ENCODE peak calls at places on chromosomes 11 and 22, in four cellular contexts. K is fibroblast of villous mesenchyme, E is mesendoderm, W is SJSA1. O is an unnamed sample.

GRCh38 chr11:118607401-118608267 is at the start of gene PHLDB1:
- DNase-seq in K (peak; percentile 81), E (peak; percentile 54), W (peak; percentile 75), O (peak; percentile 92)

GRCh38 chr11:27242591-27242990 is 120.4 kb downstream of the CCDC34 start:
- DNase-seq in K (peak; percentile 7), E (peak; percentile 82), W (peak; percentile 92), O (no peak)

GRCh38 chr22:22818861-22819855 is 68.5 kb upstream of the IGLL5 start:
- DNase-seq in K (no peak), E (no peak), W (no peak), O (no peak)

GRCh38 chr11:32113200-32113599 is 22.3 kb downstream of the RCN1 start:
- DNase-seq in K (peak; percentile 65), E (no peak), W (no peak), O (no peak)

GRCh38 chr22:39287076-39287743 is 32.2 kb downstream of the RPL3 start:
- DNase-seq in K (peak; percentile 77), E (no peak), W (no peak), O (no peak)

GRCh38 chr22:19801340-19802000 is 40.9 kb downstream of the TBX1 start:
- DNase-seq in K (no peak), E (no peak), W (no peak), O (no peak)

GRCh38 chr22:29078036-29078868 is 5.4 kb downstream of the KREMEN1 start:
- DNase-seq in K (no peak), E (no peak), W (no peak), O (no peak)

GRCh38 chr11:46696212-46696558 is 4.2 kb downstream of the ARHGAP1 start:
- DNase-seq in K (no peak), E (no peak), W (no peak), O (no peak)

GRCh38 chr11:60059052-60059451 is 2.6 kb downstream of the MS4A3 start:
- DNase-seq in K (no peak), E (no peak), W (no peak), O (no peak)

GRCh38 chr11:5367461-5368074 is 16.0 kb upstream of the OR51M1 start:
- DNase-seq in K (peak; percentile 69), E (no peak), W (no peak), O (no peak)

GRCh38 chr11:8224161-8224591 is 39.5 kb downstream of the LMO1 start:
- DNase-seq in K (no peak), E (no peak), W (no peak), O (no peak)

GRCh38 chr11:134224710-134225662 is 515 bp downstream of the VPS26B start:
- DNase-seq in K (peak; percentile 35), E (peak; percentile 38), W (peak; percentile 20), O (peak; percentile 80)

GRCh38 chr11:128563942-128564641 is 23.3 kb downstream of the ETS1 start:
- DNase-seq in K (no peak), E (peak; percentile 64), W (no peak), O (no peak)

GRCh38 chr11:11155962-11156815 is 196.9 kb downstream of the CSNK2A3 start:
- DNase-seq in K (no peak), E (peak; percentile 75), W (no peak), O (no peak)

DNA sequence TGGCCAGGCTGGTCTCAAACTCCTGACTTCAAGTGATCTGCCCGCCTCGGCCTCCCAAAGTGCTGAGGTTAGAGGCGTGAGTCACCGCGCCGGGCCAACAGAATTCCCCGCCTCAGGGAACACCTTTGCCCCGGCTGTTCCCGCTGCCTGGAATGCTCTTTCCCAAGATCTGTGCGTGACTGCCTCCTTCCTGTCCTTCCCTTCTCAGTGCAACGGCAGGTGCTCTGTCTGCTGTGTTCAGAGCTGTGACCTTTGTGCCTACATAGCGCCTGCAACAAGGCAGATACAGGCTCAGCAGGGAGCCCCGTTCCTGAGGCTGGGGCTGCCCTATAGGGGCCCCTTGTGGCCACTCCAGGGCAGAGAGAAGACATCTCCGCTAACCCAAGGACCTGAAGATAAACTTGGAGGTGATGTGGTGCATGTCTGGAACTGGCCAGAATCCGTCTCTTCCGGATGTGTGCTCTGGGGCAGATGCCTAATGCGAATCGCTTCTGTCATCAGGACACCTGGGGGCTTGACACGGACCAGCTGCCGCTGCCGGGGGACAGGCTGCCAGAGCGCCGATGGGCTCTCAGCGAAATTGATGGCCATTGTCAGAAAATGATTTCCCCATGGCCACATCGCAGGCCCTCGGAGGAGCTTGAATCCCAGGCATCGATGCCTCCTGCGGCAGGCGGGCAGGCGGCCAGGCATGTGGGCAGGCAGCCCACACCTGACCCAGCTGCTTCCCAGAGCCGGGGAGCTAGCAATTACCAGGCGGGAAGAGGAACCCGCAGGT is 43.5 kb upstream of the TCF20 start:
- DNase-seq in K (peak; percentile 16), E (peak; percentile 94), W (peak; percentile 7), O (no peak)
- H3K4me3 ChIP-seq in K (no peak overlapping the region), E (no peak overlapping the region), W (no peak overlapping the region), O (no peak overlapping the region)

DNA sequence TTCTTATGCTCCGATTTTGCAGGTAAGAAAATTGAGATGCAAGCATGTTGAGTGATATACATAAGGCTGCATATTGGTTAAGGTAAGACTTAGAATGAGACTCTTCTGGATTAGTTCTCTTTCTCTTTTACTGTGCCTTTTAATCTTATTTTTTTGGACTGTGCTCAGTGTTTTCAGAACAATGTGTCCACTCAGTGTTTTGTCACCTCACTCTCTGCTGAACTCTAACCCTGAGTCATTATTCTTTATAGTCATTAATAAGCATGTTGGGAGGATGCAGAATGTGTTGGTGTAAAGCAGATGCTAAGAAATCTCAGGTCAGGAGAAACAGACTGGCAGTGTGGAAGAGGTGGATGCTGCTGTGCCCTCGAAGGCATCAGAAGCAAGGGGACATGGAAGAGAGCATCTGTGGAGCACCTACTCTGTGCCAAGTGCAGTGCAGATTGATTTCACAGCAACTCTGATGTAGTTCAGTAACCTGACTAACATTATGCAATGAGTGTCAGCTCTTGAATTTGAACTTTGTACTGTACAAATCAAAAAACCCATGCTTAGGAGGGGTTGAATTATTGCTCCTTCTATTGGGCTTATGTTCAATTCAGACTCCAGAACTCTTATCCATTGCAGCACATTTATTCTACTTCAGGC is 80.7 kb upstream of the LARGE1 start:
- DNase-seq in K (no peak), E (no peak), W (no peak), O (no peak)
- H3K4me3 ChIP-seq in K (no peak overlapping the region), E (no peak overlapping the region), W (no peak overlapping the region), O (no peak overlapping the region)

DNA sequence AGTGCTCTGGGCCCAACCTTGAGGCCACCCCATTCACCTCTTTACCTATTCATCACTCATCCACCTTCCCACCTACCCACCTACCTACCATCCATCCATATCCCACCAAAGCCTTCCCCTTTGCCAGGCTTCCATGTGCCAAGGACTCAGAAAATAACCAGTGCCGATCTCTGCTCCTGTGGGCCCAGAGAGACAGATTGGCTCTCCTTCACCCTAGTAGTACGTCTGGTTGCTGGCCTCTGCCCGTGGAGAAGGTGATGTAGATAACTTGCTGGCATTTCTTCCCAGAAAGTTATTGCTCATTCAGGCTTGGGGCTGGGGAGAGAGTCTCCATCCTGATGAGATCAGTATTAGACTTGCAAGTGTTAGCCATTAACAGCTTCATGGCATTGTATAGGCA is 45.2 kb downstream of the NEU3 start:
- DNase-seq in K (no peak), E (no peak), W (no peak), O (no peak)
- H3K4me3 ChIP-seq in K (no peak overlapping the region), E (no peak overlapping the region), W (no peak overlapping the region), O (no peak overlapping the region)

GRCh38 chr11:1637628-1638027 is 8.1 kb downstream of the KRTAP5-5 start:
- DNase-seq in K (no peak), E (no peak), W (no peak), O (no peak)

GRCh38 chr11:1638344-1638743 is 8.8 kb downstream of the KRTAP5-5 start:
- DNase-seq in K (no peak), E (no peak), W (no peak), O (no peak)

GRCh38 chr11:1639666-1640065 is 10.1 kb downstream of the KRTAP5-5 start:
- DNase-seq in K (no peak), E (no peak), W (no peak), O (no peak)

GRCh38 chr11:1640076-1640946 is 10.7 kb downstream of the KRTAP5-5 start:
- DNase-seq in K (no peak), E (peak; percentile 74), W (no peak), O (no peak)

GRCh38 chr11:1639102-1639620 is 9.6 kb downstream of the KRTAP5-5 start:
- DNase-seq in K (no peak), E (no peak), W (no peak), O (no peak)
- H3K4me3 ChIP-seq in K (no peak overlapping the region), E (no peak overlapping the region), W (no peak overlapping the region), O (no peak overlapping the region)

GRCh38 chr11:13596601-13597000 is 71.9 kb upstream of the FAR1 start:
- DNase-seq in K (no peak), E (no peak), W (no peak), O (no peak)

GRCh38 chr11:13595166-13595565 is 73.3 kb upstream of the FAR1 start:
- DNase-seq in K (no peak), E (no peak), W (no peak), O (no peak)

DNA sequence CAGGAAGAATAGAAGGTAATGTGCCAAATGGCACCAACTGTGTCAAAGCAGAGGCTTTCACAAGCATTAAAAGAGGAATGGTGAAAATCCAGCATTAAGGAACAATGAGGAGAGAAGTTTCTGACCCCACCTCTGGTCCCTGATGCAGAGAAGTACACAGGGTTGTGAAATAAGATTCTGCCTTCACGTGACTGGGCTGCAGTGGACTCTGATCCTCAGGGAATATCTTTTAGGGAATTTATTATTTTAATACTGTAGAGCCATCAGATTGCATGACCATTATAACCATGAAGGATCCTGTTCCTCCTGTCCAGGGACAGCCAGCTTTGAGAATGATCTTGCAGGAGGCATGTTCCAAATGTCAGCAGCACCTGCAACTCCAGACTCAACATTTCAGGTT is 74.4 kb upstream of the FAR1 start:
- DNase-seq in K (no peak), E (no peak), W (no peak), O (no peak)
- H3K4me3 ChIP-seq in K (no peak overlapping the region), E (no peak overlapping the region), W (no peak overlapping the region), O (no peak overlapping the region)

GRCh38 chr11:1507381-1508140 is 21.0 kb upstream of the MOB2 start:
- DNase-seq in K (no peak), E (no peak), W (no peak), O (no peak)
- H3K4me3 ChIP-seq in K (no peak overlapping the region), E (no peak overlapping the region), W (no peak overlapping the region), O (peak overlapping the region; percentile 37)

GRCh38 chr11:76803811-76804600 is 20.9 kb downstream of the TSKU start:
- DNase-seq in K (no peak), E (no peak), W (no peak), O (peak; percentile 73)

GRCh38 chr11:76801736-76802135 is 18.6 kb downstream of the TSKU start:
- DNase-seq in K (no peak), E (no peak), W (peak; percentile 60), O (no peak)

GRCh38 chr11:76802151-76802550 is 19.0 kb downstream of the TSKU start:
- DNase-seq in K (no peak), E (no peak), W (no peak), O (peak; percentile 40)

GRCh38 chr11:76802621-76803020 is 19.5 kb downstream of the TSKU start:
- DNase-seq in K (no peak), E (no peak), W (no peak), O (peak; percentile 72)

DNA sequence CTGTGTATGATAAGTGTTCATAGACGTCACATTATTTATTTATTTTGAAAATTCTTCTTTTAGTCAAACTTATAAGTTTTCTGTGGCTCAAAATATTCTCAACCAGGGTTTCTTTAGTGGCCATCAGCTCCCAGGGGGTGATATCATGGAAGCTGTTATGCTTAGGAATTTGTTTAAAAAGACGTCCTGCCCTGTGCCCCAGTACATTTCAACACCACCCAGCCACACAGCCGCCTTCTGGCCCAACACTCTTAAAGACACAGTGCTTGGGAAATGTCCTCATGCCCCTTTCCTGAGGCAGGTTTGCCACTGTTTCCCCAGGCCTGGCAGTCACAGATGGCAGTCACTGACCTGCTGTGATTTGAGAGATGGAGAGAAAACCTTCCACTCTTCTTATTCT is 19.9 kb downstream of the TSKU start:
- DNase-seq in K (peak; percentile 91), E (no peak), W (peak; percentile 25), O (peak; percentile 79)
- H3K4me3 ChIP-seq in K (no peak overlapping the region), E (no peak overlapping the region), W (no peak overlapping the region), O (no peak overlapping the region)